ENCODE peak calls at places on chromosomes 16 and 17, in five cellular contexts. S, I, P, V and H are unnamed samples.

GRCh38 chr17:81697261-81698044 is 5.7 kb upstream of the MRPL12 start:
- DNase-seq in P (no peak), I (no peak), S (no peak), V (no peak), H (no peak)

GRCh38 chr17:61551255-61551742 is 39.7 kb downstream of the NACA2 start:
- DNase-seq in V (peak), I (peak), S (peak), P (no peak), H (peak)

GRCh38 chr16:642189-643049 is 791 bp downstream of the MCRIP2 start:
- DNase-seq in P (peak), S (no peak), V (peak), I (no peak), H (peak)

GRCh38 chr17:73192894-73193701 is at the start of gene COG1:
- DNase-seq in P (peak), I (peak), S (peak), V (peak), H (peak)

GRCh38 chr17:60743812-60744211 is 66.2 kb downstream of the BCAS3 start:
- DNase-seq in P (no peak), I (no peak), S (peak), V (no peak), H (no peak)

GRCh38 chr16:47750371-47750770 is 289.2 kb downstream of the PHKB start:
- DNase-seq in V (no peak), I (no peak), P (no peak), S (no peak), H (no peak)

GRCh38 chr16:87278191-87279093 is 38.8 kb downstream of the C16orf95 start:
- DNase-seq in S (peak), I (peak), V (peak), P (peak), H (no peak)

GRCh38 chr17:8785547-8786412 is 13.4 kb downstream of the MFSD6L start:
- DNase-seq in I (peak), V (peak), P (peak), S (peak), H (peak)

GRCh38 chr16:57925310-57925709 is 45.6 kb downstream of the CNGB1 start:
- DNase-seq in S (no peak), V (no peak), I (no peak), P (no peak), H (peak)

GRCh38 chr17:79914813-79915740 is 75.8 kb upstream of the CBX4 start:
- DNase-seq in V (no peak), I (no peak), P (no peak), S (no peak), H (no peak)

GRCh38 chr17:42118545-42118944 is 2.6 kb downstream of the KAT2A start:
- DNase-seq in V (peak), P (no peak), I (no peak), S (no peak), H (peak)

GRCh38 chr17:43573579-43574321 is 27.6 kb upstream of the ETV4 start:
- DNase-seq in I (no peak), P (no peak), S (no peak), V (no peak), H (no peak)

GRCh38 chr16:84329849-84330684 is 35.4 kb downstream of the WFDC1 start:
- DNase-seq in P (no peak), I (no peak), V (no peak), S (no peak), H (no peak)

GRCh38 chr17:6080711-6081430 is 10.7 kb downstream of the WSCD1 start:
- DNase-seq in I (no peak), P (no peak), V (no peak), S (no peak), H (no peak)

GRCh38 chr16:58428621-58429557 is 36.6 kb downstream of the GINS3 start:
- DNase-seq in P (no peak), I (no peak), S (no peak), V (no peak), H (no peak)

GRCh38 chr16:58378401-58378800 is 13.9 kb upstream of the GINS3 start:
- DNase-seq in S (no peak), V (no peak), I (no peak), P (no peak), H (no peak)

GRCh38 chr17:57257213-57257873 is 1.0 kb downstream of the MSI2 start:
- DNase-seq in I (no peak), V (peak), P (no peak), S (no peak), H (peak)

GRCh38 chr17:33377837-33378236 is 84.7 kb upstream of the ASIC2 start:
- DNase-seq in S (no peak), P (no peak), I (no peak), V (no peak), H (no peak)

GRCh38 chr16:23384878-23385277 is 68.1 kb downstream of the COG7 start:
- DNase-seq in S (peak), V (no peak), P (no peak), I (no peak), H (peak)

GRCh38 chr17:30234954-30235353 is 543 bp downstream of the SLC6A4 start:
- DNase-seq in S (no peak), I (no peak), P (no peak), V (no peak), H (peak)

GRCh38 chr16:73254983-73255382 is 207.1 kb upstream of the ZFHX3 start:
- DNase-seq in S (no peak), V (no peak), P (no peak), I (no peak), H (no peak)